ENCODE peak calls at places on chromosomes 11 and 22, in seven cellular contexts. U, G, F, R, A, D and L are unnamed samples. For H3K36me3, the result is how much of the 10 kb centered on the place peaks cover.

GRCh38 chr11:78083036-78083435 is 3.4 kb upstream of the NDUFC2 start:
- DNase-seq in U (no peak), G (no peak), F (no peak), R (no peak), A (no peak), D (no peak), L (no peak)

GRCh38 chr11:75356613-75357012 is 5.2 kb upstream of the ARRB1 start:
- DNase-seq in U (no peak), G (no peak), F (no peak), R (no peak), A (no peak), D (no peak), L (no peak)

GRCh38 chr11:112302226-112302868 is 41.7 kb upstream of the PLET1 start:
- DNase-seq in U (no peak), G (no peak), F (no peak), R (no peak), A (no peak), D (no peak), L (no peak)

GRCh38 chr11:110131386-110132123 is 38.4 kb downstream of the ZC3H12C start:
- DNase-seq in U (no peak), G (no peak), F (no peak), R (no peak), A (no peak), D (no peak), L (no peak)

GRCh38 chr11:90204407-90204806 is 18.4 kb downstream of the CHORDC1 start:
- DNase-seq in U (no peak), G (no peak), F (no peak), R (no peak), A (no peak), D (no peak), L (no peak)

GRCh38 chr11:102730036-102730815 is 5.5 kb upstream of the MMP8 start:
- DNase-seq in U (no peak), G (no peak), F (no peak), R (no peak), A (no peak), D (no peak), L (peak)

GRCh38 chr11:118634435-118635236 is 27.2 kb downstream of the PHLDB1 start:
- DNase-seq in U (peak), G (no peak), F (peak), R (no peak), A (peak), D (peak), L (no peak)

GRCh38 chr11:17148536-17148935 is 59.2 kb downstream of the PIK3C2A start:
- DNase-seq in U (no peak), G (no peak), F (no peak), R (no peak), A (no peak), D (no peak), L (no peak)

GRCh38 chr11:112128483-112129121 is 35.3 kb downstream of the IL18 start:
- DNase-seq in U (no peak), G (peak), F (peak), R (peak), A (no peak), D (peak), L (peak)

GRCh38 chr22:40991298-40991697 is 40.1 kb downstream of the RBX1 start:
- DNase-seq in U (no peak), G (no peak), F (no peak), R (no peak), A (no peak), D (no peak), L (no peak)

GRCh38 chr11:117621226-117621625 is 175.8 kb downstream of the DSCAML1 start:
- DNase-seq in U (no peak), G (no peak), F (no peak), R (peak), A (peak), D (no peak), L (no peak)

GRCh38 chr11:129374993-129375721 is 491 bp upstream of the BARX2 start:
- DNase-seq in U (no peak), G (no peak), F (peak), R (no peak), A (no peak), D (peak), L (no peak)

GRCh38 chr11:63227521-63228107 is 15.8 kb downstream of the SLC22A25 start:
- DNase-seq in U (no peak), G (no peak), F (no peak), R (no peak), A (no peak), D (no peak), L (no peak)

GRCh38 chr11:129283141-129283540 is 91.0 kb upstream of the ARHGAP32 start:
- DNase-seq in U (peak), G (no peak), F (peak), R (peak), A (no peak), D (no peak), L (no peak)

GRCh38 chr11:111438846-111439520 is 59.9 kb upstream of the POU2AF1 start:
- DNase-seq in U (no peak), G (no peak), F (peak), R (no peak), A (no peak), D (no peak), L (no peak)

GRCh38 chr22:21917206-21917958 is 35.3 kb downstream of the PPM1F start:
- DNase-seq in U (peak), G (no peak), F (no peak), R (no peak), A (no peak), D (no peak), L (no peak)

GRCh38 chr11:34840736-34841386 is 75.3 kb downstream of the APIP start:
- DNase-seq in U (peak), G (no peak), F (peak), R (peak), A (peak), D (no peak), L (no peak)

GRCh38 chr22:40325315-40325714 is 21.0 kb upstream of the ADSL start:
- DNase-seq in U (no peak), G (no peak), F (no peak), R (no peak), A (no peak), D (no peak), L (no peak)

GRCh38 chr11:44324787-44325525 is 15.0 kb upstream of the ALX4 start:
- DNase-seq in U (no peak), G (no peak), F (no peak), R (no peak), A (no peak), D (no peak), L (no peak)

GRCh38 chr22:47918936-47919505 is 1156.6 kb downstream of the TBC1D22A start:
- DNase-seq in U (no peak), G (no peak), F (no peak), R (no peak), A (no peak), D (no peak), L (no peak)

GRCh38 chr11:96187779-96188624 is 155.0 kb downstream of the MAML2 start:
- DNase-seq in U (peak), G (no peak), F (no peak), R (no peak), A (no peak), D (no peak), L (no peak)

GRCh38 chr22:49373801-49374226 is 453.9 kb downstream of the BRD1 start:
- DNase-seq in U (no peak), G (peak), F (no peak), R (no peak), A (no peak), D (peak), L (no peak)

GRCh38 chr11:35085766-35086165 is 53.2 kb upstream of the CD44 start:
- DNase-seq in U (no peak), G (no peak), F (no peak), R (no peak), A (no peak), D (no peak), L (no peak)

GRCh38 chr11:72333657-72334056 is 89.7 kb upstream of the PHOX2A start:
- DNase-seq in U (no peak), G (no peak), F (no peak), R (no peak), A (peak), D (no peak), L (no peak)

GRCh38 chr11:12089473-12089872 is 20.9 kb upstream of the MICAL2 start:
- DNase-seq in U (no peak), G (peak), F (no peak), R (no peak), A (no peak), D (no peak), L (no peak)

GRCh38 chr11:82225930-82226329 is 507.7 kb downstream of the FAM181B start:
- DNase-seq in U (no peak), G (no peak), F (no peak), R (no peak), A (no peak), D (no peak), L (no peak)

DNA sequence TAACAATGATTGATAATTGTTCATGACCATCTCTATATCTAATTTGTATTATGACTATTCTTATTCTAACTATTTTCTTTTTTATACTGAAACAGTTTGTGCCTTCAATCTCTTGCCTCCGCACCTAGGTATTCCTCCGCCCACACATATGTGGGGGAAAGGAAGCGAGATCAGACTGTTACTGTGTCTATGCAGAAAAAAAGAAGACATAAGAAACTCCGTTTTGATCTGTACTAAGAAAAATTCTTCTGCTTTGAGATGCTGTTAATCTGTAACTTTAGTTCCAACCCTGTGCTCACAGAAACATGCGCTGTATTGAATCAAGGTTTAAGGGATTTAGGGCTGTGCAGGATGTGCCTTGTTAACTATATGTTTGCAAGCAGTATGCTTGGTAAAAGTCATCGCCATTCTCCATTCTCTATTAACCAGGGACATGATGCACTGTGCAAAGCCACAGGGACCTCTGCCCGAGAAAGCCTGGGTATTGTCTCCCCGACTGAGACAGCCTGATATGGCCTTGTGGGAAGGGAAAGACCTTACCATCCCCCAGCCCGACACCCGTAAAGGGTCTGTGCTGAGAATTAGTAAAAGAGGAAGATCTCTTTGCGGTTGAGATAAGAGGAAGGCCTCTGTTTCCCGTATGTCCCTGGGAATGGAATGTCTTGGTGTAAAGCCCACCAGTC is 2.1 kb upstream of the SCYL1 start:
- DNase-seq in U (no peak), G (no peak), F (no peak), R (no peak), A (no peak), D (no peak), L (no peak)
- H3K4me3 ChIP-seq in U (peak), G (no peak), F (no peak), R (no peak), A (no peak), D (no peak), L (no peak)

DNA sequence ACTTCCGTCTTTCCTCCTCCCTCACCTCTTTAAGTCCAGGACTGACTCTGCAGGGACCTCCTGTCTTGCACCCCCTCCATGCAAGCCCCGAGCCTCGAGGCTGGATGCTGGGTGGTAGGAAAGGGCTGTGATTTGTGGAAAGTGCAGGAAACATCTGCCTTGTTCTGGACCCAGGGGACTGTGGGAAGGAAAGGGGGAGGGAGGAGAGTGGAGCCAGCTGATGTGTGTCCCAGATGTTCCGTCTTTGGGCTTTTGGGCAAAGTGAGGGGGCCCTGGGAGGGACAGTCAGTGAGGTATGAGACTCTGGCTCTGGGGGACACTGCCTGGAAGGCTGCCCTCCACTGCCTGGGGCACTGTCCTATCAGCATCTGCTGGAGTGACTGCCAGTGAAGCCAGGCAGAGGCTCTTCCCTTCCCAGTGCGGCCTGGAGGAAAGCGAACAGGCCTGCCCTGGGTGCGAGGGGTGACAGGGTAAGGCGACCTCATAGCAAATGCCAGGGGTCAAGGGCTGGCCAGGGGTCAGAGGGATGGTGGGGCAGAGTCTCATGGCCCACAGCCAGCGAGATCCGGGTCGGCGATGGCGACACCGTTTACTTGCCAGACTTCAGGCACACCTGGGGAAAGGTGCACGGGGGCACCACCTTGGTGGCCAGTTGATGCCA is 1.7 kb downstream of the MRGPRD start:
- DNase-seq in U (no peak), G (peak), F (peak), R (no peak), A (no peak), D (peak), L (no peak)
- H3K36me3 ChIP-seq in U (under half), G (under half), F (under half), R (under half), A (under half), D (under half), L (under half)

GRCh38 chr22:31139066-31139465 is 1.2 kb downstream of the PLA2G3 start:
- DNase-seq in U (no peak), G (no peak), F (no peak), R (no peak), A (no peak), D (no peak), L (no peak)

GRCh38 chr22:31140746-31141145 is 438 bp upstream of the PLA2G3 start:
- DNase-seq in U (no peak), G (no peak), F (no peak), R (no peak), A (no peak), D (no peak), L (no peak)

GRCh38 chr22:31141551-31141950 is 1.2 kb upstream of the PLA2G3 start:
- DNase-seq in U (no peak), G (no peak), F (no peak), R (no peak), A (no peak), D (no peak), L (no peak)

GRCh38 chr22:31138126-31138525 is 2.2 kb downstream of the PLA2G3 start:
- DNase-seq in U (no peak), G (no peak), F (no peak), R (no peak), A (no peak), D (no peak), L (no peak)

GRCh38 chr22:31139866-31140716 is at the start of gene PLA2G3:
- DNase-seq in U (peak), G (no peak), F (no peak), R (no peak), A (peak), D (no peak), L (no peak)
- TF ChIP-seq POLR2AphosphoS5 in U (no peak), G (no peak), F (no peak), R (no peak), A (no peak), D (no peak), L (peak)

DNA sequence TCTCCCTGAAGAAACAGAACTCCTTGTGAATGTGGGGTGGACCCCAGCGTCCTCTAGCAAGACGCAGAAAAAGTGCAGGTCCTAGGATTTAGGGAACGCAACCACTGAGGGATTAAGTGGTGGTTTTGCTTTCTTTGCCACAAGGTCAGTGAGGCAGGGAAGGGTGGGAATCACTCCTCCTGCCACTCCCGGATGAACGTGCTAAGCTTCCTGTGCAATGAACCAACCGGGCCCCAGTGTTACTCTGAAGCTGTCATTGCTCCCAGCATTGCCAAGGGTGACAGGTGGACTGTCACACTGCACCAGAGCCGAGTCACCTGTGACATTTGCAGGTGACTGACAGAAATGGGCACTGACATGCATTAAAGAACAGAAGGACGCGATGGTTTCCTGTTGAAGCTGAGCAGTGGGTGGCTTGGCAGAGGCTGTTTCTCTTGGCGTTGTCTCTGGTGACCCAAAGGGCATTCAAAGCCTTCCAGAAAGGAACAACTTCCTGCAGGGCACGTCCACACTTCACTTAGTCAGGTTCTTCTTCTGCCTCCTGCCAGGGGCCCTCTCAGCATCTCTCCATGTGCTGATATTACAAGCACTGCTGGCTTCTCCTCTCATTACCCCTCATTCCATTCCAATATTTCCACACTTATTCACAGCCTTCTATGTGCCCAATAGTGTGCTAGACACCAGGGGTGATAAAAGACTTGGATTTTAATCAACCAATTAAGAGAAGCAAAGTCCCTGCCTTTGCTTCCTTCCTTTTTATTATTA is 9.7 kb downstream of the KIRREL3 start:
- DNase-seq in U (no peak), G (no peak), F (no peak), R (no peak), A (no peak), D (no peak), L (no peak)
- H3K4me3 ChIP-seq in U (no peak), G (no peak), F (no peak), R (no peak), A (no peak), D (no peak), L (no peak)

GRCh38 chr22:35418726-35419125 is 18.8 kb downstream of the MCM5 start:
- DNase-seq in U (no peak), G (no peak), F (no peak), R (no peak), A (no peak), D (no peak), L (no peak)
- H3K36me3 ChIP-seq in U (half or more), G (half or more), F (under half), R (under half), A (half or more), D (under half), L (half or more)

GRCh38 chr11:32087602-32088001 is 3.3 kb upstream of the RCN1 start:
- DNase-seq in U (no peak), G (no peak), F (no peak), R (no peak), A (peak), D (no peak), L (no peak)

GRCh38 chr11:32092581-32093170 is 1.8 kb downstream of the RCN1 start:
- DNase-seq in U (peak), G (no peak), F (no peak), R (no peak), A (no peak), D (no peak), L (no peak)

GRCh38 chr11:32094931-32095330 is 4.1 kb downstream of the RCN1 start:
- DNase-seq in U (no peak), G (no peak), F (no peak), R (no peak), A (no peak), D (no peak), L (no peak)

GRCh38 chr11:32088117-32088941 is 2.5 kb upstream of the RCN1 start:
- DNase-seq in U (no peak), G (no peak), F (no peak), R (no peak), A (peak), D (no peak), L (peak)

GRCh38 chr11:32090774-32091370 is at the start of gene RCN1:
- DNase-seq in U (peak), G (peak), F (peak), R (no peak), A (peak), D (peak), L (no peak)
- TF ChIP-seq POLR2AphosphoS5 in U (no peak), G (no peak), F (peak), R (peak), A (no peak), D (peak), L (no peak)

GRCh38 chr11:122337241-122338176 is 221.5 kb upstream of the BLID start:
- DNase-seq in U (no peak), G (no peak), F (no peak), R (no peak), A (no peak), D (no peak), L (no peak)

GRCh38 chr11:122330466-122330865 is 214.5 kb upstream of the BLID start:
- DNase-seq in U (no peak), G (no peak), F (no peak), R (no peak), A (no peak), D (no peak), L (no peak)

GRCh38 chr11:122327528-122327927 is 211.5 kb upstream of the BLID start:
- DNase-seq in U (no peak), G (no peak), F (no peak), R (no peak), A (no peak), D (no peak), L (no peak)

GRCh38 chr11:122334546-122335375 is 218.7 kb upstream of the BLID start:
- DNase-seq in U (no peak), G (no peak), F (no peak), R (no peak), A (no peak), D (no peak), L (no peak)

DNA sequence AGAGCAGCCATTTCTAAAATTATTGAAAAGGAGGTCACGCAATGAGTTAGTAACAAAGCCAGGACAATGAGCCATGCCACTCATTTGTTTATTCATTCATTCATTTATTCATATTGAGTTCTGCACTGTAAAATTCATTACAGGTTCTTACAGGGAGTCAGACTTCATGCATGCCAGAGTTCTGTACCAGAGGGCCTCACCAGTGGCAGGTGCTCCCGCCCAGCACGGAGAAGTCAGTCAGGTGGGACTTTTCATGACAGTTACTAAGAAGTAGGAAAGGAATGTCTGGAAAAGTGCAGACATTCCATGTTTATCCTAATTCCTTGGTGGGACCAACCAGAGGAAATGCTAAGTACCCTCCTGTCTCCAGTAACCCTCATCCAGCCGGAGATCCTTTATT is 217.5 kb upstream of the BLID start:
- DNase-seq in U (no peak), G (no peak), F (no peak), R (no peak), A (no peak), D (no peak), L (no peak)
- H3K4me3 ChIP-seq in U (no peak), G (no peak), F (no peak), R (no peak), A (no peak), D (no peak), L (no peak)